ENCODE peak calls at places on chromosome 2, in six cellular contexts. L is breast epithelium, J is AG04450, G is HFF-Myc, D is MM.1S, X is left lung. Q is an unnamed sample.

GRCh38 chr2:103773884-103774283 is 1012.1 kb downstream of the TMEM182 start:
- DNase-seq in L (no peak), J (no peak), G (no peak), D (no peak), X (no peak), Q (no peak)

GRCh38 chr2:12513339-12513738 is 203.4 kb upstream of the TRIB2 start:
- DNase-seq in L (no peak), J (no peak), G (no peak), D (no peak), X (no peak), Q (no peak)

GRCh38 chr2:42917374-42918017 is 125.1 kb upstream of the HAAO start:
- DNase-seq in L (no peak), J (no peak), G (peak; percentile 99), D (no peak), X (peak; percentile 55), Q (peak; percentile 65)

GRCh38 chr2:134360750-134361487 is 107.0 kb downstream of the MGAT5 start:
- DNase-seq in L (no peak), J (no peak), G (no peak), D (no peak), X (no peak), Q (no peak)

GRCh38 chr2:96146881-96147592 is 1.8 kb upstream of the DUSP2 start:
- DNase-seq in L (peak; percentile 48), J (no peak), G (no peak), D (no peak), X (peak; percentile 31), Q (no peak)

GRCh38 chr2:75375646-75376582 is 176.6 kb upstream of the TACR1 start:
- DNase-seq in L (no peak), J (no peak), G (no peak), D (no peak), X (no peak), Q (no peak)

GRCh38 chr2:46122971-46123365 is 174.2 kb upstream of the EPAS1 start:
- DNase-seq in L (no peak), J (no peak), G (no peak), D (no peak), X (no peak), Q (no peak)

GRCh38 chr2:157744571-157745076 is 116.0 kb upstream of the ACVR1C start:
- DNase-seq in L (no peak), J (no peak), G (no peak), D (no peak), X (no peak), Q (no peak)

GRCh38 chr2:149200109-149200520 is 130.3 kb upstream of the LYPD6 start:
- DNase-seq in L (no peak), J (no peak), G (no peak), D (no peak), X (no peak), Q (no peak)

GRCh38 chr2:205386109-205386508 is 296.2 kb upstream of the NRP2 start:
- DNase-seq in L (no peak), J (no peak), G (no peak), D (no peak), X (no peak), Q (no peak)

GRCh38 chr2:109365131-109365530 is 236.1 kb downstream of the SH3RF3 start:
- DNase-seq in L (no peak), J (no peak), G (no peak), D (no peak), X (no peak), Q (no peak)

GRCh38 chr2:207617011-207617671 is 8.1 kb downstream of the METTL21A start:
- DNase-seq in L (no peak), J (peak; percentile 96), G (peak; percentile 93), D (no peak), X (no peak), Q (peak; percentile 73)

GRCh38 chr2:118128826-118129225 is 40.6 kb downstream of the INSIG2 start:
- DNase-seq in L (no peak), J (no peak), G (no peak), D (no peak), X (no peak), Q (no peak)

GRCh38 chr2:32719933-32720716 is 92.3 kb downstream of the TTC27 start:
- DNase-seq in L (no peak), J (no peak), G (no peak), D (no peak), X (no peak), Q (no peak)

GRCh38 chr2:15619510-15619909 is 27.8 kb downstream of the DDX1 start:
- DNase-seq in L (no peak), J (no peak), G (no peak), D (no peak), X (no peak), Q (no peak)

GRCh38 chr2:88085099-88085498 is 17.5 kb downstream of the SMYD1 start:
- DNase-seq in L (no peak), J (no peak), G (no peak), D (no peak), X (no peak), Q (no peak)

GRCh38 chr2:180291060-180291459 is 284.0 kb upstream of the CWC22 start:
- DNase-seq in L (no peak), J (no peak), G (no peak), D (no peak), X (no peak), Q (no peak)

GRCh38 chr2:241808701-241809382 is at the start of gene NEU4:
- DNase-seq in L (no peak), J (no peak), G (no peak), D (no peak), X (peak; percentile 24), Q (no peak)

GRCh38 chr2:151381266-151381665 is 23.9 kb downstream of the TNFAIP6 start:
- DNase-seq in L (no peak), J (no peak), G (no peak), D (no peak), X (no peak), Q (no peak)

GRCh38 chr2:36246320-36246990 is 109.1 kb upstream of the CRIM1 start:
- DNase-seq in L (no peak), J (no peak), G (no peak), D (peak; percentile 91), X (no peak), Q (no peak)

GRCh38 chr2:105756435-105756834 is 11.7 kb downstream of the NCK2 start:
- DNase-seq in L (no peak), J (no peak), G (no peak), D (no peak), X (no peak), Q (no peak)

GRCh38 chr2:104929663-104930062 is 75.7 kb downstream of the POU3F3 start:
- DNase-seq in L (no peak), J (no peak), G (no peak), D (no peak), X (no peak), Q (no peak)

GRCh38 chr2:42086500-42086953 is 38.7 kb downstream of the PKDCC start:
- DNase-seq in L (no peak), J (peak; percentile 45), G (no peak), D (peak; percentile 55), X (no peak), Q (no peak)

GRCh38 chr2:164847966-164848365 is 6.3 kb upstream of the COBLL1 start:
- DNase-seq in L (no peak), J (no peak), G (peak; percentile 83), D (no peak), X (no peak), Q (no peak)

GRCh38 chr2:133711226-133711625 is 143.0 kb upstream of the NCKAP5 start:
- DNase-seq in L (no peak), J (no peak), G (no peak), D (no peak), X (no peak), Q (no peak)

DNA sequence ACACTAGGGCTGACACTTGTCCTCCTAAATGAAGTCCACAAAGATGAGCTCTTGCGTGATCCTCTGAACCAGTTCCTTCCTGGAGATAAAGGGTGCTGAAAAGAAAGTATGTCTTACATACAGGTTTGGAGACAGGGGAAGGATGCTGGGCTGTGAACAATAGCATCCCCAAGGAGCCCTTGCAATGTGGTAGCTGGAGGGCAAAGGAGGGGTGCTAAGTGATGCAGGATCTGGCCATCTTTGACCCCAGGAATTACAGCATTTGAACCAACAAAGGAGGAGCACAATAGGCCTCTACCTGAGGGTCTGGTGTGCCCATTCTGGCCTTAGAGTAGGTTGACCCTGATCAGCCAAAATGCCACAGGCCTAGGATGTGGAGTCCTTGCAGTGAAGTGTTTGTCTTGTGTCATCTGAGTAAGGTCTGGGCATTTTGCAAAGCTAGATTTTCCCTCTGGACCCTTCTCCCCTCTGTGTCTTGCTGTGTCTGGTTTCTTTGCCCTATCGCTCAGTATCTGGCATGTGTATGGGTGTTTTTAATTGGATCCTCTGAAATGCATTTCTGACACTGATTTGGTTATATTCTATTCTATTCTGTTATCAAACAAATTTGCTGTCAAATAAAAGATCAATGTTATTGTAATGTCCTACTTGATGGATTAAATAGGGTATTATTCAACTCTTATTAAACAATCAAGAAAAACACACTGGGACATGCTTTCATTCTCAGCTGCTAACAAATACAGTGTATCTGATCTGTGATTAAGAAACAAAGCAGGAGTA is 364.8 kb upstream of the MEIS1 start:
- DNase-seq in L (no peak), J (no peak), G (no peak), D (no peak), X (no peak), Q (no peak)
- H3K4me3 ChIP-seq in L (no peak overlapping the region), J (no peak overlapping the region), G (no peak overlapping the region), D (no peak overlapping the region), X (no peak overlapping the region), Q (no peak overlapping the region)

GRCh38 chr2:189613650-189614420 is 33.2 kb upstream of the SLC40A1 start:
- DNase-seq in L (no peak), J (peak; percentile 33), G (no peak), D (peak; percentile 78), X (no peak), Q (no peak)
- H3K4me3 ChIP-seq in L (no peak overlapping the region), J (no peak overlapping the region), G (no peak overlapping the region), D (no peak overlapping the region), X (peak overlapping the region; percentile 7), Q (no peak overlapping the region)

DNA sequence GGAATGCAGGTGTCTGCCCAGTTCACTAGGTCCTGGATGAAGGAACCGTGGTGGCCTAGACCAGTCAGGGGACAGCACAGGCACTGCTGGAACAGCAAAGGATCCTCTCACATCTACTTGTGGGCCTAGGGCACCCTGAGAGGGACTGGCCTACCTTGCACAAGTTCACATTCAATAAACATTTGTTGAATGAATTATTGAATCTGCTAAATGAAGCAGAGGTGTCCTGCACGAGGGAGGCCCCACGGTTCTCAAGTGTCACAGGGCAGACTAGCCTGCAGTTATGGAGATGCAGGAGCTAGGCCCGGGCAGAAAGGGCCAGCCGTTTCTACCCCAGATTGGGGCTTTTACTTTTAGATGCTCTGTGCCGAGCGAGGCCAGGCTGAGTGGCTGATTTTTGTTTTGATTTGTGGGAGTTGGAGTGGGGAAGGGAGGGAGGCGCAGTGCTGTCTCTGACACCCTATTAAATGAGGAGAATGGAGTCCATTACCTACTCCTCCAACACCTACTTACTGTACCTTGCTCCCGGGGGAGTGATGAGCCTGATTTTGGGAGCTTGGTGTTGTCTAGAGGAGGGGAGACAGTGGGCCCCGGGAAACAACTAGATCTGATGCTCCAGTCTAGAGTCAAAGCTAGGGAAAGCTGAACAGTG is 18.4 kb downstream of the SH2D6 start:
- DNase-seq in L (no peak), J (no peak), G (no peak), D (no peak), X (no peak), Q (no peak)
- H3K4me3 ChIP-seq in L (no peak overlapping the region), J (no peak overlapping the region), G (no peak overlapping the region), D (peak overlapping the region; percentile 46), X (no peak overlapping the region), Q (no peak overlapping the region)

DNA sequence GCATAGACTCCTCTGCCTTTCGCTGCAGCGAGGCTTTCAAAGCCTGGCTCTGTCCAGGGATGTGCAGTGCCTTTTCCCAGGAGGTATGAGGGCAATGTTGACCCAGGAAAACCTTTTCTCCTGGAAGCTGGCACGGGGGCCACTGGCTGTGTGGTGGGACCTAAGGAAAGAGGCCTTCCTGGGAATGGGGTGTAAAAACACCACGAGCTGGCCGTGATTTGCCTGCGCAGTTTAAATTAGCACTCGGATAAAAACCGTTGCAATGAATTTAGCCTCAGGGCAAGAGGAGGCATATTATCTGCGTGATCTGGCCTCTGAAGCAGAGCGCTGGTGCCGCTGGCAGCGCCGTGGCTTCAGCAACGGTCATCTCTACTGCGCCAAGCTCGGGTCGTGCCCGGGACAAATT is 3.0 kb downstream of the OSR1 start:
- DNase-seq in L (no peak), J (no peak), G (no peak), D (no peak), X (no peak), Q (no peak)
- H3K4me3 ChIP-seq in L (peak overlapping the region; percentile 59), J (peak overlapping the region; percentile 93), G (no peak overlapping the region), D (no peak overlapping the region), X (peak overlapping the region; percentile 47), Q (peak overlapping the region; percentile 77)

Q was measured in AG04449.